ENCODE peak calls at places on chromosomes 3 and 15, in ten cellular contexts. A is NB4, W is AG09309, G is MCF 10A, S is fibroblast of lung, O is heart right ventricle, F is left ventricle myocardium inferior, C is nephron progenitor cell, K is AG04450, E is GM12865. H is an unnamed sample.

GRCh38 chr3:117350386-117350785 is 640.8 kb downstream of the TUSC7 start:
- DNase-seq in F (no peak), O (no peak), C (no peak), S (no peak), W (no peak), K (no peak), G (no peak), A (no peak), E (no peak), H (no peak)

GRCh38 chr3:37862219-37862711 is 585 bp downstream of the CTDSPL start:
- DNase-seq in S (peak; percentile 41), A (no peak), C (peak; percentile 67), K (no peak), E (no peak), F (peak; percentile 58), G (peak; percentile 50), W (no peak), O (peak; percentile 63), H (no peak)

GRCh38 chr3:72629191-72629611 is 219.0 kb downstream of the SHQ1 start:
- DNase-seq in W (no peak), A (peak; percentile 66), C (no peak), O (no peak), S (no peak), K (no peak), E (peak; percentile 25), G (peak; percentile 69), F (no peak), H (peak; percentile 33)

GRCh38 chr15:68277131-68277604 is 377 bp upstream of the FEM1B start:
- DNase-seq in E (no peak), G (no peak), O (no peak), F (no peak), A (no peak), W (no peak), C (no peak), S (peak; percentile 73), K (no peak), H (no peak)

GRCh38 chr3:193795062-193795690 is 202.2 kb downstream of the OPA1 start:
- DNase-seq in E (no peak), K (no peak), A (no peak), W (no peak), F (no peak), C (no peak), O (no peak), G (no peak), S (no peak), H (no peak)

GRCh38 chr15:29398907-29399306 is 129.3 kb upstream of the NSMCE3 start:
- DNase-seq in K (no peak), S (no peak), F (no peak), A (no peak), W (no peak), C (no peak), O (no peak), G (no peak), E (no peak), H (no peak)

GRCh38 chr3:28077566-28077965 is 163.9 kb upstream of the CMC1 start:
- DNase-seq in K (no peak), S (peak; percentile 18), W (peak; percentile 5), O (no peak), G (peak; percentile 63), E (no peak), C (peak; percentile 2), A (peak; percentile 54), F (no peak), H (no peak)

GRCh38 chr3:194321666-194322640 is 29.2 kb downstream of the CPN2 start:
- DNase-seq in K (no peak), W (no peak), E (no peak), G (peak; percentile 78), C (no peak), A (no peak), F (no peak), S (no peak), O (no peak), H (no peak)

GRCh38 chr15:67547836-67548531 is 5.5 kb downstream of the MAP2K5 start:
- DNase-seq in W (no peak), O (no peak), K (no peak), E (no peak), G (no peak), A (no peak), F (no peak), C (no peak), S (peak; percentile 52), H (no peak)

GRCh38 chr3:169966951-169967915 is 626 bp downstream of the SEC62 start:
- DNase-seq in G (peak; percentile 39), E (peak; percentile 67), A (peak; percentile 80), W (no peak), F (peak; percentile 63), O (peak; percentile 63), S (peak; percentile 66), K (peak; percentile 2), C (peak; percentile 78), H (no peak)

GRCh38 chr3:150733936-150734794 is 28.8 kb downstream of the SIAH2 start:
- DNase-seq in K (no peak), S (no peak), C (no peak), W (no peak), E (no peak), A (no peak), F (no peak), G (peak; percentile 61), O (no peak), H (no peak)

GRCh38 chr15:77578641-77579372 is 53.9 kb downstream of the LINGO1 start:
- DNase-seq in W (no peak), F (no peak), S (no peak), C (no peak), A (no peak), G (no peak), E (peak; percentile 18), O (no peak), K (no peak), H (no peak)

GRCh38 chr3:179967622-179968021 is 69.1 kb downstream of the PEX5L start:
- DNase-seq in G (peak; percentile 8), F (no peak), E (peak; percentile 72), A (no peak), C (no peak), O (no peak), S (no peak), K (peak; percentile 11), W (peak; percentile 14), H (no peak)

GRCh38 chr3:126945171-126945721 is 37.7 kb upstream of the PLXNA1 start:
- DNase-seq in E (no peak), C (no peak), W (no peak), O (no peak), S (no peak), F (no peak), G (no peak), K (no peak), A (no peak), H (no peak)
- TF ChIP-seq CTCF in E (no peak), C (no peak), W (no peak), O (no peak), S (no peak), F (no peak), G (no peak), K (no peak), A (peak; percentile 8), H (peak; percentile 21)

GRCh38 chr15:24761704-24762302 is 86.2 kb downstream of the NPAP1 start:
- DNase-seq in A (peak; percentile 10), E (no peak), S (peak; percentile 33), C (no peak), F (no peak), K (no peak), W (no peak), O (no peak), G (no peak), H (no peak)
- TF ChIP-seq CTCF in A (peak; percentile 49), E (peak; percentile 8), S (peak; percentile 43), C (peak; percentile 28), F (peak; percentile 61), K (peak; percentile 53), W (peak; percentile 41), O (peak; percentile 58), G (peak; percentile 12), H (peak; percentile 53)

GRCh38 chr3:127749361-127749760 is 73.0 kb downstream of the MGLL start:
- DNase-seq in F (no peak), S (no peak), W (no peak), K (no peak), G (no peak), C (no peak), O (no peak), A (no peak), E (no peak), H (no peak)

GRCh38 chr3:127750226-127751031 is 71.9 kb downstream of the MGLL start:
- DNase-seq in S (peak; percentile 85), F (no peak), A (peak; percentile 82), C (no peak), G (peak; percentile 82), O (no peak), K (peak; percentile 59), E (peak; percentile 92), W (peak; percentile 74), H (peak; percentile 93)

GRCh38 chr3:127751163-127751621 is 71.1 kb downstream of the MGLL start:
- DNase-seq in S (no peak), C (no peak), E (peak; percentile 83), K (no peak), O (no peak), A (no peak), F (no peak), G (peak; percentile 74), W (no peak), H (no peak)

GRCh38 chr3:127748754-127749327 is 73.5 kb downstream of the MGLL start:
- DNase-seq in A (no peak), S (no peak), F (no peak), K (no peak), W (no peak), G (no peak), C (no peak), O (no peak), E (no peak), H (no peak)

GRCh38 chr3:127749787-127750225 is 72.5 kb downstream of the MGLL start:
- DNase-seq in A (peak; percentile 52), S (no peak), E (peak; percentile 75), K (no peak), O (no peak), G (no peak), W (no peak), C (no peak), F (no peak), H (no peak)
- TF ChIP-seq CTCF in A (no peak), S (peak; percentile 12), E (peak; percentile 41), K (no peak), O (peak; percentile 39), G (no peak), W (no peak), C (no peak), F (peak; percentile 33), H (no peak)

DNA sequence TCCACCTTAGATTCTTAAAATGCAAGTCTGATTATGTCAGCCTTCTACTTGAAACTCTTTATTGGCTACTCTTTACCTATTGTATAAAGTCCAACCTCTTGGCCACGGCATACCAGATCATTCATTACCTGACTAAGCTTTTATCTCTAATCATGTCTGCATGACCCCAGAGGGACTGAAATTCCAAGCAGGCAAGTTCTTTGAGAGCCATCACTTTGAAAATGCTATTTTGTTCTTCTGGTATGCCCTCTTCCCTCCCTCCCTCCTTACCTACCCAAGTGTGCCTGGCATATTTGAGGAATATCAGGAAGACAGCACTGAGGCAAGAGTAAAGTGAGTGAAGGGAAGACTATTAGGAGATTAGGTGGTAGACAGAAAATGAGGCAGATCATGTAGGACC is 57.5 kb downstream of the KCNMB2 start:
- DNase-seq in A (no peak), O (no peak), K (no peak), C (no peak), E (no peak), S (no peak), F (no peak), W (no peak), G (no peak), H (no peak)
- TF ChIP-seq CTCF in A (no peak), O (no peak), K (no peak), C (no peak), E (no peak), S (no peak), F (no peak), W (no peak), G (no peak), H (no peak)

H was measured in epithelial cell of proximal tubule.